ENCODE peak calls at places on chromosomes 11 and 22, in seven cellular contexts. N is brain microvascular endothelial cell; A is fibroblast of the aortic adventitia; V is stomach; K is AG10803; M is effector memory CD4-positive, alpha-beta T cell; I is ovary. F is an unnamed sample.

GRCh38 chr11:121137005-121137404 is 36.0 kb downstream of the TECTA start:
- DNase-seq in N (no peak), A (no peak), V (no peak), K (no peak), M (no peak), I (no peak), F (no peak)

GRCh38 chr22:38172489-38173155 is 9.0 kb downstream of the PLA2G6 start:
- DNase-seq in N (peak), A (no peak), V (peak), K (peak), M (peak), I (no peak), F (peak)

GRCh38 chr22:20982563-20982882 is 426 bp downstream of the LZTR1 start:
- DNase-seq in N (no peak), A (no peak), V (no peak), K (no peak), M (no peak), I (no peak), F (no peak)

GRCh38 chr11:57249384-57250319 is 12.6 kb upstream of the APLNR start:
- DNase-seq in N (peak), A (peak), V (peak), K (peak), M (no peak), I (peak), F (peak)

GRCh38 chr11:117807482-117808272 is 10.7 kb upstream of the DSCAML1 start:
- DNase-seq in N (peak), A (peak), V (peak), K (peak), M (peak), I (peak), F (peak)

GRCh38 chr11:68565768-68566167 is 105.2 kb downstream of the PPP6R3 start:
- DNase-seq in N (no peak), A (no peak), V (no peak), K (no peak), M (no peak), I (no peak), F (no peak)

GRCh38 chr11:7621090-7621489 is 52.2 kb downstream of the CYB5R2 start:
- DNase-seq in N (no peak), A (no peak), V (no peak), K (no peak), M (no peak), I (no peak), F (no peak)

GRCh38 chr11:111549869-111550203 is 9.3 kb downstream of the LAYN start:
- DNase-seq in N (no peak), A (no peak), V (no peak), K (no peak), M (no peak), I (no peak), F (no peak)

GRCh38 chr22:44180706-44181032 is at the start of gene PARVG:
- DNase-seq in N (no peak), A (no peak), V (no peak), K (no peak), M (no peak), I (no peak), F (no peak)

GRCh38 chr11:111330234-111330893 is 32.0 kb downstream of the POU2AF3 start:
- DNase-seq in N (no peak), A (no peak), V (no peak), K (no peak), M (no peak), I (no peak), F (no peak)

GRCh38 chr11:121904148-121904547 is 211.9 kb downstream of the BLID start:
- DNase-seq in N (no peak), A (no peak), V (no peak), K (no peak), M (no peak), I (no peak), F (no peak)

DNA sequence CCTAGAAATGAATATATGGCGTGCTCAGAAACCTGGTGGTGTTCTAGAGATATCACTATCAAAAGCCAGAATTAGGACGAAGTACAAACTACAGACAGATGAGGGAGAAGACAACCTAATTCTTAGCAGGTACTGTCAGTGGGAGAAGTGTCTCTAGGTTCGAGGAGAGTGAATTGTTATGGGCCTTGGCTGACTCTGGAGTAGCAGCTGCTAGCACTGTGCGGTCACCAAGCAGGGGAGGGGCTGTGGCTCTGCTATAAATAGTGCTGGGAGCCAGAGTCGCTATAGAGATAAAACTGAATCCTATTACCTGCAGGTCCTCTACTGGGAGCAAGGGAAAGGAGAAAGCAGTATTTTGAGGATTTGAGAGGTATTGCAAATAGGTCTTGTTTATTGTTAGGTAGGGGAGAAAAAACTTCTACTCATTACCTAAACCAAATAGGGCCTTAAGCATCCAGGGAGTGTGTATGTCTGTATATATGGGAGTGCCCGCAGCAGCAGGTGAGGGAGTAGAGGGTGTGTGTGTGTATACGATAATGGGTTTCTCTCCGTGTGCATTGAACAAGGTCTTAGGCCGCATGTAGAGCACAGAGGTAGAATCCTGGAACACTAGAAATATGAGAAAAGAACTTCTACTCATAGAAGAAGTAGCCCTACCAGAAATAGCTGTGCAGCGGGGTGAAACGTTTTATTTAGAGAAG is 2.2 kb downstream of the MADD start:
- DNase-seq in N (no peak), A (no peak), V (peak), K (no peak), M (no peak), I (no peak), F (peak)
- H3K4me3 ChIP-seq in N (no peak), A (peak), V (no peak), K (no peak), M (no peak), I (no peak), F (no peak)

DNA sequence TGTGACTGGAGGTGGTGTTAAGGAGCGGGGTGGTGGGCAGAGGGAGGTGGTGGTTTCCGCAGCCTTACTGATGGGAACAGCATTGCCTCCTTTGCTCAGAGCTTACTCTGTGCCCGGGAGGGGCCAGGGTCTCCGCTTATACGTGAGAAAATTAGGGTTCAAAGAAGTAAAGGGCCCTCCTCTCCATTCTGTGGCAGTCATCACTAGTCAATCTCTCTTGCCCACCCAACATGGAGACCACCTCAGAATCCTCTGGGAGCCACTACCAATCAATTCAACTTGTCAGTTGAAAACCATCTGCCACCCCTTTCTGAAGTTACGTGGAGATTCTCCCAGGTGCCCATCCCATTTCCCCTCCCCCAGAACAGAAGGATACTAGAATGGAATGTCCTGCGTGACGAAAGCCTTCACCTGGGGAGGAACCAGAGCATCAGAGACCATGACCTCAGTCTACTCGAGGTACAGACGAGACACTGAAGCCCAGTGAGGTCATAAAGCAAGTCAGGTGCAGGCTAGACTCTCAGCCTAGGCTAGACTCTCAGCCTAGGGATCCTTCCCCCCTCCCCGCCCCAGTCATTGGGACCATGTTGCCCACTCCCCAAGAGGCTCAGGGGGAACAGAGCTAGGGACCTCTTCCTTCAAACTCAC is 2.0 kb downstream of the SELENOM start:
- DNase-seq in N (no peak), A (no peak), V (no peak), K (no peak), M (no peak), I (no peak), F (no peak)
- H3K4me3 ChIP-seq in N (no peak), A (peak), V (peak), K (peak), M (no peak), I (peak), F (no peak)

GRCh38 chr11:128965485-128965884 is 22.8 kb upstream of the TP53AIP1 start:
- DNase-seq in N (no peak), A (peak), V (no peak), K (no peak), M (no peak), I (no peak), F (no peak)
- H3K4me3 ChIP-seq in N (no peak), A (no peak), V (no peak), K (no peak), M (no peak), I (no peak), F (no peak)

DNA sequence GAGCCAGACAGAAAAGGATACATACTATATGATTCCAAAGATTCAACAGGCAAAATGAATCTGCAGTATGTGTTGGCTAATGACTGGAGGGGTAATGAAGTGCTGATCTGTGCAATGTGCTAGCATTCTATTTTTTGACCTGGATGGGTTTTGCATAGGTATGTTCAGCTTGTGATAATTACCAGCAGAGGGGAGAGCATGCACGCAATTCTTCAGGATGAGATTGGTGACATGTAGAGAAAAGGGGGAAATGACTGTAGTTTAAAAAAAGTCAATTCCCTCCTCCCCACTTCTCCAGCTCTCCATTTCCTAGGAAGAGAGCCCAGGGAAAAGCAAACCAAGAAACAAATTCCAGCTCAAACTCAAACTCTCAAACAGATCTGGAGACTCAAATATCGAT is 566 bp upstream of the CCDC81 start:
- DNase-seq in N (no peak), A (no peak), V (no peak), K (no peak), M (no peak), I (no peak), F (no peak)
- H3K4me3 ChIP-seq in N (peak), A (no peak), V (no peak), K (no peak), M (no peak), I (no peak), F (no peak)